ENCODE peak calls at places on chromosomes 7 and 10, in five cellular contexts. One of them, this sample, is unnamed.

GRCh38 chr7:127954371-127954770 is 76.9 kb downstream of the LRRC4 start:
- DNase-seq in A549: no peak
- DNase-seq in stimulated activated CD4-positive, alpha-beta T cell treated with anti-CD3 and anti-CD28 coated beads, Interleukin-4, amount 100 ng/mL, for 4 hours: no peak
- DNase-seq in heart right ventricle: no peak
- DNase-seq in HFFc6: no peak
- DNase-seq in this sample: no peak

GRCh38 chr7:131502810-131503545 is 53.5 kb downstream of the PODXL start:
- DNase-seq in A549: no peak
- DNase-seq in stimulated activated CD4-positive, alpha-beta T cell treated with anti-CD3 and anti-CD28 coated beads, Interleukin-4, amount 100 ng/mL, for 4 hours: no peak
- DNase-seq in heart right ventricle: peak; percentile 72
- DNase-seq in HFFc6: peak; percentile 56
- DNase-seq in this sample: no peak

GRCh38 chr7:85030893-85031292 is 156.0 kb downstream of the SEMA3D start:
- DNase-seq in A549: peak; percentile 1
- DNase-seq in stimulated activated CD4-positive, alpha-beta T cell treated with anti-CD3 and anti-CD28 coated beads, Interleukin-4, amount 100 ng/mL, for 4 hours: no peak
- DNase-seq in heart right ventricle: no peak
- DNase-seq in HFFc6: peak; percentile 66
- DNase-seq in this sample: no peak

GRCh38 chr10:1670541-1671365 is 66.6 kb downstream of the ADARB2 start:
- DNase-seq in A549: no peak
- DNase-seq in stimulated activated CD4-positive, alpha-beta T cell treated with anti-CD3 and anti-CD28 coated beads, Interleukin-4, amount 100 ng/mL, for 4 hours: no peak
- DNase-seq in heart right ventricle: no peak
- DNase-seq in HFFc6: no peak
- DNase-seq in this sample: no peak

GRCh38 chr7:56099653-56100052 is 6.6 kb downstream of the CHCHD2 start:
- DNase-seq in A549: no peak
- DNase-seq in stimulated activated CD4-positive, alpha-beta T cell treated with anti-CD3 and anti-CD28 coated beads, Interleukin-4, amount 100 ng/mL, for 4 hours: no peak
- DNase-seq in heart right ventricle: no peak
- DNase-seq in HFFc6: no peak
- DNase-seq in this sample: no peak

GRCh38 chr7:116327751-116328150 is 117.4 kb downstream of the TES start:
- DNase-seq in A549: no peak
- DNase-seq in stimulated activated CD4-positive, alpha-beta T cell treated with anti-CD3 and anti-CD28 coated beads, Interleukin-4, amount 100 ng/mL, for 4 hours: no peak
- DNase-seq in heart right ventricle: no peak
- DNase-seq in HFFc6: peak; percentile 92
- DNase-seq in this sample: no peak

GRCh38 chr7:108448777-108449576 is 7.3 kb downstream of the NRCAM start:
- DNase-seq in A549: no peak
- DNase-seq in stimulated activated CD4-positive, alpha-beta T cell treated with anti-CD3 and anti-CD28 coated beads, Interleukin-4, amount 100 ng/mL, for 4 hours: no peak
- DNase-seq in heart right ventricle: no peak
- DNase-seq in HFFc6: no peak
- DNase-seq in this sample: no peak

GRCh38 chr10:122460891-122461293 is 461 bp upstream of the HTRA1 start:
- DNase-seq in A549: no peak
- DNase-seq in stimulated activated CD4-positive, alpha-beta T cell treated with anti-CD3 and anti-CD28 coated beads, Interleukin-4, amount 100 ng/mL, for 4 hours: no peak
- DNase-seq in heart right ventricle: no peak
- DNase-seq in HFFc6: no peak
- DNase-seq in this sample: no peak

GRCh38 chr10:100327701-100328009 is 2.4 kb downstream of the PKD2L1 start:
- DNase-seq in A549: no peak
- DNase-seq in stimulated activated CD4-positive, alpha-beta T cell treated with anti-CD3 and anti-CD28 coated beads, Interleukin-4, amount 100 ng/mL, for 4 hours: no peak
- DNase-seq in heart right ventricle: no peak
- DNase-seq in HFFc6: no peak
- DNase-seq in this sample: no peak

GRCh38 chr10:49744924-49745605 is 17.1 kb downstream of the OGDHL start:
- DNase-seq in A549: no peak
- DNase-seq in stimulated activated CD4-positive, alpha-beta T cell treated with anti-CD3 and anti-CD28 coated beads, Interleukin-4, amount 100 ng/mL, for 4 hours: no peak
- DNase-seq in heart right ventricle: no peak
- DNase-seq in HFFc6: no peak
- DNase-seq in this sample: no peak